ENCODE peak calls at places on chromosomes 13 and 19, in seven cellular contexts. One of them, this sample, is unnamed.

GRCh38 chr19:18021121-18021755 is 13.3 kb downstream of the ARRDC2 start:
- DNase-seq in thoracic aorta: peak; percentile 77
- DNase-seq in GM23338: no peak
- DNase-seq in heart left ventricle: peak; percentile 95
- DNase-seq in K562: peak; percentile 79
- DNase-seq in lung: peak; percentile 76
- DNase-seq in heart right ventricle: peak; percentile 91
- DNase-seq in this sample: peak; percentile 93

GRCh38 chr13:97004096-97004876 is 10.0 kb upstream of the OXGR1 start:
- DNase-seq in heart right ventricle: no peak
- DNase-seq in GM23338: no peak
- DNase-seq in heart left ventricle: no peak
- DNase-seq in thoracic aorta: no peak
- DNase-seq in lung: no peak
- DNase-seq in K562: no peak
- DNase-seq in this sample: no peak

GRCh38 chr19:5484398-5485285 is 29.4 kb downstream of the ZNRF4 start:
- DNase-seq in thoracic aorta: no peak
- DNase-seq in GM23338: peak; percentile 27
- DNase-seq in heart right ventricle: no peak
- DNase-seq in lung: no peak
- DNase-seq in K562: no peak
- DNase-seq in heart left ventricle: no peak
- DNase-seq in this sample: no peak

GRCh38 chr19:58353717-58354477 is 605 bp upstream of the A1BG start:
- DNase-seq in thoracic aorta: no peak
- DNase-seq in heart right ventricle: no peak
- DNase-seq in heart left ventricle: no peak
- DNase-seq in K562: no peak
- DNase-seq in GM23338: no peak
- DNase-seq in lung: no peak
- DNase-seq in this sample: no peak

GRCh38 chr19:20513179-20513934 is 52.2 kb downstream of the ZNF737 start:
- DNase-seq in K562: no peak
- DNase-seq in thoracic aorta: no peak
- DNase-seq in lung: peak; percentile 33
- DNase-seq in heart right ventricle: no peak
- DNase-seq in GM23338: peak; percentile 8
- DNase-seq in heart left ventricle: no peak
- DNase-seq in this sample: no peak

GRCh38 chr13:99265823-99266426 is 7.7 kb upstream of the GPR18 start:
- DNase-seq in thoracic aorta: no peak
- DNase-seq in heart left ventricle: no peak
- DNase-seq in GM23338: peak; percentile 70
- DNase-seq in K562: peak; percentile 37
- DNase-seq in heart right ventricle: no peak
- DNase-seq in lung: no peak
- DNase-seq in this sample: no peak

GRCh38 chr19:45746866-45747265 is 13.6 kb downstream of the MEIOSIN start:
- DNase-seq in GM23338: no peak
- DNase-seq in lung: no peak
- DNase-seq in heart right ventricle: no peak
- DNase-seq in thoracic aorta: no peak
- DNase-seq in K562: no peak
- DNase-seq in heart left ventricle: no peak
- DNase-seq in this sample: no peak

GRCh38 chr19:15759962-15760565 is 22.3 kb downstream of the OR10H3 start:
- DNase-seq in lung: no peak
- DNase-seq in heart right ventricle: no peak
- DNase-seq in heart left ventricle: no peak
- DNase-seq in K562: peak; percentile 32
- DNase-seq in thoracic aorta: no peak
- DNase-seq in GM23338: no peak
- DNase-seq in this sample: no peak

GRCh38 chr13:114088863-114089262 is 43.6 kb downstream of the RASA3 start:
- DNase-seq in heart right ventricle: no peak
- DNase-seq in GM23338: no peak
- DNase-seq in thoracic aorta: no peak
- DNase-seq in K562: no peak
- DNase-seq in heart left ventricle: peak; percentile 32
- DNase-seq in lung: no peak
- DNase-seq in this sample: peak; percentile 23

GRCh38 chr13:34207334-34207733 is 389.4 kb downstream of the RFC3 start:
- DNase-seq in heart right ventricle: peak; percentile 30
- DNase-seq in thoracic aorta: no peak
- DNase-seq in K562: no peak
- DNase-seq in lung: no peak
- DNase-seq in heart left ventricle: no peak
- DNase-seq in GM23338: no peak
- DNase-seq in this sample: no peak

GRCh38 chr13:103157034-103157433 is 90.8 kb upstream of the SLC10A2 start:
- DNase-seq in lung: no peak
- DNase-seq in GM23338: no peak
- DNase-seq in heart left ventricle: no peak
- DNase-seq in K562: no peak
- DNase-seq in heart right ventricle: no peak
- DNase-seq in thoracic aorta: no peak
- DNase-seq in this sample: no peak

GRCh38 chr19:4337906-4338440 is 654 bp downstream of the STAP2 start:
- DNase-seq in heart right ventricle: no peak
- DNase-seq in lung: no peak
- DNase-seq in K562: no peak
- DNase-seq in GM23338: peak; percentile 51
- DNase-seq in thoracic aorta: no peak
- DNase-seq in heart left ventricle: no peak
- DNase-seq in this sample: no peak

GRCh38 chr13:40618581-40619478 is 47.6 kb downstream of the FOXO1 start:
- DNase-seq in K562: no peak
- DNase-seq in GM23338: no peak
- DNase-seq in lung: no peak
- DNase-seq in thoracic aorta: no peak
- DNase-seq in heart left ventricle: no peak
- DNase-seq in heart right ventricle: no peak
- DNase-seq in this sample: no peak

GRCh38 chr19:19399733-19400438 is 5.6 kb upstream of the GATAD2A start:
- DNase-seq in K562: no peak
- DNase-seq in GM23338: no peak
- DNase-seq in heart right ventricle: no peak
- DNase-seq in thoracic aorta: no peak
- DNase-seq in lung: no peak
- DNase-seq in heart left ventricle: no peak
- DNase-seq in this sample: no peak

GRCh38 chr13:45769072-45769471 is 67.0 kb downstream of the CBY2 start:
- DNase-seq in K562: no peak
- DNase-seq in thoracic aorta: no peak
- DNase-seq in GM23338: peak; percentile 39
- DNase-seq in heart right ventricle: no peak
- DNase-seq in lung: no peak
- DNase-seq in heart left ventricle: no peak
- DNase-seq in this sample: no peak

GRCh38 chr13:28012383-28012782 is 23.9 kb upstream of the URAD start:
- DNase-seq in K562: no peak
- DNase-seq in heart right ventricle: no peak
- DNase-seq in thoracic aorta: no peak
- DNase-seq in heart left ventricle: no peak
- DNase-seq in lung: no peak
- DNase-seq in GM23338: no peak
- DNase-seq in this sample: no peak

GRCh38 chr19:35040826-35041547 is 534 bp upstream of the HPN start:
- DNase-seq in heart right ventricle: peak; percentile 94
- DNase-seq in heart left ventricle: peak; percentile 93
- DNase-seq in lung: peak; percentile 87
- DNase-seq in GM23338: peak; percentile 93
- DNase-seq in thoracic aorta: peak; percentile 38
- DNase-seq in K562: peak; percentile 84
- DNase-seq in this sample: peak; percentile 94

GRCh38 chr19:10018219-10018618 is 4.9 kb downstream of the RDH8 start:
- DNase-seq in heart right ventricle: no peak
- DNase-seq in heart left ventricle: no peak
- DNase-seq in K562: no peak
- DNase-seq in lung: no peak
- DNase-seq in GM23338: no peak
- DNase-seq in thoracic aorta: no peak
- DNase-seq in this sample: no peak
- H3K4me1 ChIP-seq in heart right ventricle: no peaks in the 10 kb centered on the region
- H3K4me1 ChIP-seq in heart left ventricle: no peaks in the 10 kb centered on the region
- H3K4me1 ChIP-seq in K562: no peaks in the 10 kb centered on the region
- H3K4me1 ChIP-seq in lung: no peaks in the 10 kb centered on the region
- H3K4me1 ChIP-seq in GM23338: no peaks in the 10 kb centered on the region
- H3K4me1 ChIP-seq in thoracic aorta: no peaks in the 10 kb centered on the region
- H3K4me1 ChIP-seq in this sample: no peaks in the 10 kb centered on the region

GRCh38 chr13:43935878-43936277 is 56.2 kb downstream of the LACC1 start:
- DNase-seq in heart left ventricle: no peak
- DNase-seq in GM23338: no peak
- DNase-seq in thoracic aorta: no peak
- DNase-seq in heart right ventricle: no peak
- DNase-seq in lung: no peak
- DNase-seq in K562: no peak
- DNase-seq in this sample: no peak

GRCh38 chr13:43939149-43939548 is 59.4 kb downstream of the LACC1 start:
- DNase-seq in K562: no peak
- DNase-seq in GM23338: no peak
- DNase-seq in heart right ventricle: no peak
- DNase-seq in lung: no peak
- DNase-seq in thoracic aorta: no peak
- DNase-seq in heart left ventricle: no peak
- DNase-seq in this sample: no peak

GRCh38 chr13:43936630-43937029 is 56.9 kb downstream of the LACC1 start:
- DNase-seq in GM23338: no peak
- DNase-seq in heart left ventricle: no peak
- DNase-seq in K562: no peak
- DNase-seq in thoracic aorta: no peak
- DNase-seq in lung: no peak
- DNase-seq in heart right ventricle: no peak
- DNase-seq in this sample: no peak

GRCh38 chr13:43934273-43934672 is 54.6 kb downstream of the LACC1 start:
- DNase-seq in K562: no peak
- DNase-seq in lung: no peak
- DNase-seq in heart left ventricle: no peak
- DNase-seq in thoracic aorta: no peak
- DNase-seq in GM23338: no peak
- DNase-seq in heart right ventricle: no peak
- DNase-seq in this sample: no peak

DNA sequence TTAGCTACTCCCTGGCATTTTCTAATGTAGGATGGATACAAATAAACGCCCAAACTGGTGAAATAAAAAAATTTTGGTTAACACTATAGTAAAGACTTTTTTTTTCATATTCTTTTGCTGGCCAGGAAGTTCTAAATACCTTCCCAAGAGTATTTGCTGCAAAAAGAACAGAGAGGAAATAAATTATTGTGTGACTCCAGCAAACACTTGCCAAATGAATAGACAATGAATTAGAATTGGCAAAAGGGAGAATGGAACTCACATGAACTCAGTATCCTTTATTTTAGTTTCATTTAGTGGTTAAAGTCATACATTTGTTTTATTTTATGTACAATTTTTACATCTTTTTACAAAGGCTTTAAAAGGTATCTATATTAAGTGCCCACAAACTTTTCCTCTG is 58.1 kb downstream of the LACC1 start:
- DNase-seq in GM23338: no peak
- DNase-seq in heart right ventricle: no peak
- DNase-seq in heart left ventricle: no peak
- DNase-seq in lung: no peak
- DNase-seq in thoracic aorta: no peak
- DNase-seq in K562: no peak
- DNase-seq in this sample: no peak
- H3K27me3 ChIP-seq in GM23338: no peaks in the 10 kb centered on the region
- H3K27me3 ChIP-seq in heart right ventricle: no peaks in the 10 kb centered on the region
- H3K27me3 ChIP-seq in heart left ventricle: no peaks in the 10 kb centered on the region
- H3K27me3 ChIP-seq in lung: no peaks in the 10 kb centered on the region
- H3K27me3 ChIP-seq in thoracic aorta: no peaks in the 10 kb centered on the region
- H3K27me3 ChIP-seq in K562: no peaks in the 10 kb centered on the region
- H3K27me3 ChIP-seq in this sample: no peaks in the 10 kb centered on the region

GRCh38 chr13:50079278-50080157 is 64.3 kb downstream of the KCNRG start:
- DNase-seq in heart right ventricle: no peak
- DNase-seq in lung: no peak
- DNase-seq in thoracic aorta: no peak
- DNase-seq in heart left ventricle: no peak
- DNase-seq in GM23338: no peak
- DNase-seq in K562: no peak
- DNase-seq in this sample: no peak

GRCh38 chr13:50080856-50081105 is 65.5 kb downstream of the KCNRG start:
- DNase-seq in heart right ventricle: no peak
- DNase-seq in lung: no peak
- DNase-seq in GM23338: no peak
- DNase-seq in thoracic aorta: no peak
- DNase-seq in K562: no peak
- DNase-seq in heart left ventricle: no peak
- DNase-seq in this sample: no peak

GRCh38 chr13:50081106-50081898 is 66.1 kb downstream of the KCNRG start:
- DNase-seq in K562: peak; percentile 45
- DNase-seq in heart left ventricle: peak; percentile 76
- DNase-seq in GM23338: peak; percentile 73
- DNase-seq in heart right ventricle: peak; percentile 41
- DNase-seq in lung: peak; percentile 54
- DNase-seq in thoracic aorta: no peak
- DNase-seq in this sample: no peak

GRCh38 chr13:50078512-50079277 is 63.5 kb downstream of the KCNRG start:
- DNase-seq in K562: no peak
- DNase-seq in thoracic aorta: no peak
- DNase-seq in heart left ventricle: no peak
- DNase-seq in GM23338: no peak
- DNase-seq in heart right ventricle: no peak
- DNase-seq in lung: no peak
- DNase-seq in this sample: no peak

DNA sequence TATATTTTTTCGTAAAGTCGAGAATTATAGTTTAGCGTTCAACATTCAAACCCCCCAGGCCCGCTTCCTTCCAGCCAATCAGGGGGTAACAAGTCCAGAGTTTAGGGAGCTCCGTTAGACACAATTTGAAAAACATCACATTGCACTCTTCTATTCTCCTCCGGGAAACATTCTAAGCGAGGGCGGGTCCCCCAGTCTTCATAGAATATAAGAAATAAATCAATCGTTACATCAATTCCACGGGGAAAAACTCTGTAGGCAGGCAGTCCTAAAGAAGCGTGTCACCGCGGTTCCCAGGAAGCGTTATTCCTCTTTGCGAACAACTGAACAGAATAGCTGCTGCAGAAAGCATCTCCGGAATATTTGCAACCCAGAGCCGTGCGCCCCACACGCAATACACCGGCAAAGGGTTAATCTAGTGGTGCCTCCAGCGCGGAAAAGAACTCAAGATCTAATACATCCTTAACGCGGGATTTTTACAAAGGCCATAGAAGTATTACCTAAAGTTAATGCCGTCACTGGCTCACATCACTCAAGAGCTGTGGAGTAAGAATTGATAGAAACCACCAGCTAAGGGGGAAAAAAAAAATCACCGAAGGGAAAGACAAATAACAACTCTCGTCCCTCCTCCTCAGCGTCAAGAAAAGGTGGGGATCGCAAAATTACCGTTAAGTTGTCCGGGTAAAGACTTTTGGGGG is 65.1 kb downstream of the KCNRG start:
- DNase-seq in thoracic aorta: no peak
- DNase-seq in heart left ventricle: no peak
- DNase-seq in K562: peak; percentile 22
- DNase-seq in GM23338: peak; percentile 31
- DNase-seq in heart right ventricle: no peak
- DNase-seq in lung: no peak
- DNase-seq in this sample: no peak
- H3K4me1 ChIP-seq in thoracic aorta: peaks cover 7% of the 10 kb centered on the region
- H3K4me1 ChIP-seq in heart left ventricle: peaks cover 78% of the 10 kb centered on the region
- H3K4me1 ChIP-seq in K562: peaks cover 2% of the 10 kb centered on the region
- H3K4me1 ChIP-seq in GM23338: peaks cover 28% of the 10 kb centered on the region
- H3K4me1 ChIP-seq in heart right ventricle: peaks cover 73% of the 10 kb centered on the region
- H3K4me1 ChIP-seq in lung: no peaks in the 10 kb centered on the region
- H3K4me1 ChIP-seq in this sample: peaks cover 30% of the 10 kb centered on the region

GRCh38 chr19:39248806-39249205 is at the start of gene IFNL4:
- DNase-seq in K562: no peak
- DNase-seq in GM23338: no peak
- DNase-seq in heart left ventricle: no peak
- DNase-seq in lung: no peak
- DNase-seq in heart right ventricle: no peak
- DNase-seq in thoracic aorta: no peak
- DNase-seq in this sample: no peak
- H3K27me3 ChIP-seq in K562: no peaks in the 10 kb centered on the region
- H3K27me3 ChIP-seq in GM23338: peaks cover 67% of the 10 kb centered on the region
- H3K27me3 ChIP-seq in heart left ventricle: peaks cover 35% of the 10 kb centered on the region
- H3K27me3 ChIP-seq in lung: no peaks in the 10 kb centered on the region
- H3K27me3 ChIP-seq in heart right ventricle: peaks cover 21% of the 10 kb centered on the region
- H3K27me3 ChIP-seq in thoracic aorta: peaks cover 5% of the 10 kb centered on the region
- H3K27me3 ChIP-seq in this sample: peaks cover 4% of the 10 kb centered on the region

This sample was measured in right atrium auricular region.